ENCODE peak calls at places on chromosome 11, in six cellular contexts. One of them, this sample, is unnamed.

GRCh38 chr11:117828641-117829368 is 4.3 kb upstream of the FXYD2 start:
- DNase-seq in NCI-H446 treated with DMSO at 0.1 percent for 48 hours: no peak
- DNase-seq in iris pigment epithelial cell: peak; percentile 68
- DNase-seq in epithelial cell of proximal tubule: no peak
- DNase-seq in T1000: no peak
- DNase-seq in HCT116: no peak
- DNase-seq in this sample: no peak

GRCh38 chr11:62614275-62614674 is 1.2 kb downstream of the ROM1 start:
- DNase-seq in epithelial cell of proximal tubule: no peak
- DNase-seq in iris pigment epithelial cell: no peak
- DNase-seq in T1000: no peak
- DNase-seq in HCT116: no peak
- DNase-seq in NCI-H446 treated with DMSO at 0.1 percent for 48 hours: no peak
- DNase-seq in this sample: no peak

GRCh38 chr11:24754406-24754805 is 257.6 kb downstream of the LUZP2 start:
- DNase-seq in iris pigment epithelial cell: peak; percentile 5
- DNase-seq in T1000: no peak
- DNase-seq in epithelial cell of proximal tubule: no peak
- DNase-seq in HCT116: no peak
- DNase-seq in NCI-H446 treated with DMSO at 0.1 percent for 48 hours: no peak
- DNase-seq in this sample: no peak

GRCh38 chr11:46675288-46675851 is 25.0 kb downstream of the ARHGAP1 start:
- DNase-seq in iris pigment epithelial cell: peak; percentile 62
- DNase-seq in T1000: no peak
- DNase-seq in epithelial cell of proximal tubule: peak; percentile 44
- DNase-seq in HCT116: no peak
- DNase-seq in NCI-H446 treated with DMSO at 0.1 percent for 48 hours: no peak
- DNase-seq in this sample: no peak

GRCh38 chr11:35236667-35237003 is 97.7 kb downstream of the CD44 start:
- DNase-seq in epithelial cell of proximal tubule: no peak
- DNase-seq in T1000: peak; percentile 30
- DNase-seq in HCT116: no peak
- DNase-seq in NCI-H446 treated with DMSO at 0.1 percent for 48 hours: no peak
- DNase-seq in iris pigment epithelial cell: peak; percentile 71
- DNase-seq in this sample: no peak

GRCh38 chr11:44005956-44006355 is 41.8 kb upstream of the ACCSL start:
- DNase-seq in HCT116: no peak
- DNase-seq in NCI-H446 treated with DMSO at 0.1 percent for 48 hours: no peak
- DNase-seq in epithelial cell of proximal tubule: no peak
- DNase-seq in T1000: no peak
- DNase-seq in iris pigment epithelial cell: no peak
- DNase-seq in this sample: no peak

GRCh38 chr11:57321996-57322880 is 2.5 kb downstream of the TNKS1BP1 start:
- DNase-seq in iris pigment epithelial cell: peak; percentile 96
- DNase-seq in NCI-H446 treated with DMSO at 0.1 percent for 48 hours: peak; percentile 76
- DNase-seq in HCT116: peak; percentile 77
- DNase-seq in T1000: peak; percentile 84
- DNase-seq in epithelial cell of proximal tubule: peak; percentile 90
- DNase-seq in this sample: no peak

GRCh38 chr11:27621440-27622161 is 78.7 kb downstream of the BDNF start:
- DNase-seq in HCT116: no peak
- DNase-seq in iris pigment epithelial cell: peak; percentile 24
- DNase-seq in NCI-H446 treated with DMSO at 0.1 percent for 48 hours: peak; percentile 48
- DNase-seq in epithelial cell of proximal tubule: no peak
- DNase-seq in T1000: no peak
- DNase-seq in this sample: no peak

GRCh38 chr11:73372371-73372993 is 3.7 kb upstream of the RELT start:
- DNase-seq in epithelial cell of proximal tubule: no peak
- DNase-seq in NCI-H446 treated with DMSO at 0.1 percent for 48 hours: no peak
- DNase-seq in T1000: no peak
- DNase-seq in HCT116: peak; percentile 21
- DNase-seq in iris pigment epithelial cell: peak; percentile 16
- DNase-seq in this sample: no peak

GRCh38 chr11:67382481-67383136 is 9.2 kb upstream of the RAD9A start:
- DNase-seq in HCT116: peak; percentile 69
- DNase-seq in NCI-H446 treated with DMSO at 0.1 percent for 48 hours: peak; percentile 5
- DNase-seq in epithelial cell of proximal tubule: no peak
- DNase-seq in T1000: peak; percentile 69
- DNase-seq in iris pigment epithelial cell: peak; percentile 65
- DNase-seq in this sample: no peak